ENCODE peak calls at places on chromosomes 6 and 20, in seven cellular contexts. N is HFF-Myc; O is heart left ventricle; K is H1; R is thyroid gland; L is body of pancreas; X is activated CD8-positive, alpha-beta T cell treated with anti-CD3 and anti-CD28 coated beads for 36 hours. Z is an unnamed sample.

GRCh38 chr6:33126101-33126714 is 50.4 kb downstream of the HLA-DPB1 start:
- DNase-seq in K (peak; percentile 91), R (peak; percentile 72), N (peak; percentile 4), X (peak; percentile 86), L (peak; percentile 82), O (peak; percentile 67), Z (peak; percentile 69)

GRCh38 chr6:153790048-153790447 is 249.0 kb upstream of the OPRM1 start:
- DNase-seq in X (no peak), R (no peak), L (no peak), O (no peak), K (no peak), N (peak; percentile 14), Z (peak; percentile 8)

GRCh38 chr20:21096321-21097043 is 9.7 kb downstream of the LINC00237 start:
- DNase-seq in X (peak; percentile 16), R (no peak), O (no peak), K (no peak), N (no peak), L (no peak), Z (no peak)

GRCh38 chr6:10441004-10441654 is 26.3 kb upstream of the TFAP2A start:
- DNase-seq in R (no peak), X (no peak), N (no peak), O (no peak), L (no peak), K (no peak), Z (no peak)

GRCh38 chr6:143258945-143259344 is 191.6 kb downstream of the ADAT2 start:
- DNase-seq in R (no peak), K (no peak), L (no peak), N (no peak), O (no peak), X (no peak), Z (no peak)

GRCh38 chr6:20403080-20403765 is 1.5 kb downstream of the E2F3 start:
- DNase-seq in L (peak; percentile 80), R (peak; percentile 89), K (peak; percentile 89), X (peak; percentile 95), O (peak; percentile 92), N (no peak), Z (peak; percentile 87)

GRCh38 chr6:42237857-42238256 is 20.2 kb upstream of the MRPS10 start:
- DNase-seq in X (no peak), N (no peak), K (no peak), O (no peak), R (no peak), L (no peak), Z (no peak)

GRCh38 chr20:36353740-36354139 is 47.6 kb downstream of the DLGAP4 start:
- DNase-seq in L (no peak), R (no peak), K (no peak), N (no peak), O (no peak), X (no peak), Z (no peak)

GRCh38 chr20:20411382-20411781 is 43.5 kb downstream of the INSM1 start:
- DNase-seq in O (no peak), X (no peak), L (no peak), N (no peak), K (no peak), R (no peak), Z (no peak)

DNA sequence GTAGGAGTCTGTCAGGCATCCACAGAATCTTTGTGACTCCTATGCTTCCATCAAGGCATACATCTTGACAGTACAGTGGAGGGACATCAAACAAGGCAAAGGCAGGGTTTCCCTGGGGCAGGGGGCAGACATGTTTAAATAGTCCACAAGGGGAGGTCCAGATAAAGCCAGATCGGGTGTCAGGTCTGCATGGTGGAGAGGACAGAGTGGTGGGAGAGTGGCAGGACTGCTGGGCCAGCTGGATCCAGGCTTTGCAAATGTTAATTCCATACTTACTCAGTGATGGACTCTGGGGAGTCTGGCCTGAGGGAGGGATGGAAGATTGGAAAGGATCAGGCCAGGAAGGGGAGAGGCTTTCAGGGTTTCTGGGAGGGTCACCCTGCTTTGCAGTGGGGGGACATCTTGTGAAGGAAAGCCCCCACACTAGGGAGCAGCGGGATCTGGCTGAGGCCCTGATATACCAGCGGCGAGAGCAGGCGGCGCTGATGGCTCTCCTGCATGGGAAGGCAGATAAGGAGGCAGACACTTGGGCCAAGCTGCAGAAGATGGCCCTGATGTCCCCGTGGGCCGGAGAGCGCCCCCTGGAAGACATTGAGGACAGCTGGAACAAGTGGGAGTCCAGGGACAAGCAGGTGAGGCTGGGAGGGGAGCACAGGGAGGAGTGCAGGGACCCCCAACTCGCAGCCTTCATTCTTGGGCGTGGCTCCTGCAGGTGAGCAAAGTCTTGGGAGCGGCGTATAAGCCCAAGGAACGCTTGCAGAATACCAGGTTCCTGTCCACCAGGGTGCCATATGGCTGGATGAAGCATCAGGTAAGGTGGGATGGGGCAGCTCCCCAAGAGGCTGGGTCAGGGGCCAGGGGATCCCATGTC is 44.6 kb downstream of the SUN5 start:
- DNase-seq in N (no peak), O (no peak), R (no peak), L (no peak), K (peak; percentile 45), X (no peak), Z (peak; percentile 10)
- TF ChIP-seq CTCF in N (no peak), O (no peak), R (no peak), L (no peak), K (no peak), X (no peak), Z (no peak)

GRCh38 chr20:44717986-44718385 is 2.8 kb downstream of the CCN5 start:
- DNase-seq in K (peak; percentile 78), O (no peak), L (no peak), N (no peak), R (no peak), X (no peak), Z (no peak)
- TF ChIP-seq CTCF in K (peak; percentile 68), O (peak; percentile 14), L (no peak), N (peak; percentile 25), R (no peak), X (no peak), Z (no peak)

DNA sequence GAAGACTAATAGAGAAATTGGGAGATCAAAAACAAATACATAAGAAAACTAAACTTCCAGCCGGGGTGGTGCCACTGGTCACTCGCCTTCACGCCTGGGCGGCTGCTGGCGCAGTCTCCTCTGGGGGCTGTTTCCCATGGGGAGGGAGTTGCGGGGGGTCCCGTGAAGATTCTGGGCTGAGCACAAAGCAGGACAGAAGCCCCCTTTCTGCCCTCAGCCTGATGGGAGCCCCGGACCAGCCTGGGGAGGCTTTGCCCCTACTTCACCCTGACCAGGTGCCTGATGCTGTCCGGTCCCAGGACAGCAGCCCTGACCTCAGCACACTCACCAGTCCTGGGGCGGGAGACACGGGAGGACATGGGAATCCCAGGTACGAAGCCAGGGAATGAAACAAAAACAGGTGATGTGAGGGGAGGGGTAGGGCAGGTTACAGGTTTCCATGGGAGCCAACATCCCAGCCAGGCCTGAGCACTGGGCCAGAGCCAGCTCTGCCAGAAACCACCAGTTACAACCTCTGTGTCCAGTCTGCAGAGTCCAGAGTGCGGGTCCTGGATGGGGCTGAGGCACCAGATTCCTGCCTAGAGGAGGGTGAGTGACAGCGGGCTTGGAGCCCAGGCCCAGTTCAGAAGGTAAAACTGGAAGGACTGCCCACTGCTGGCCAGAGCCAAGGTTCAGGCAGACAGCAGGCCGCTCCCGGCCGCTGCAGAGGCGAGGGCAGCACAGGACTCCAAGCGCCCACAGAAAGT is 326.4 kb downstream of the TAF4 start:
- DNase-seq in N (no peak), O (no peak), L (no peak), R (no peak), K (no peak), X (no peak), Z (no peak)
- TF ChIP-seq CTCF in N (no peak), O (no peak), L (no peak), R (no peak), K (peak; percentile 9), X (no peak), Z (no peak)

GRCh38 chr20:31566332-31566657 is 38.8 kb upstream of the ID1 start:
- DNase-seq in K (no peak), N (no peak), O (no peak), X (no peak), R (peak; percentile 70), L (no peak), Z (no peak)
- TF ChIP-seq CTCF in K (no peak), N (no peak), O (no peak), X (no peak), R (no peak), L (no peak), Z (no peak)